ENCODE peak calls at places on chromosome 2, in eight cellular contexts. W is sigmoid colon; G is fibroblast of lung; V is esophagus squamous epithelium; I is pancreas; F is CD8-positive, alpha-beta T cell; B is tibial artery; D is Peyer's patch. H is an unnamed sample.

GRCh38 chr2:142938240-142938639 is 60.8 kb downstream of the KYNU start:
- DNase-seq in V (no peak), B (no peak), D (no peak), W (no peak), G (peak; percentile 9), I (no peak), F (no peak), H (no peak)

GRCh38 chr2:241122376-241123002 is 20.4 kb upstream of the MTERF4 start:
- DNase-seq in W (peak; percentile 41), B (peak; percentile 50), V (no peak), I (no peak), G (no peak), F (no peak), D (peak; percentile 28), H (no peak)

GRCh38 chr2:110106642-110107041 is 9.0 kb downstream of the MALL start:
- DNase-seq in V (no peak), B (no peak), W (no peak), D (no peak), G (peak; percentile 97), F (no peak), I (no peak), H (no peak)

GRCh38 chr2:122028371-122029102 is 273.1 kb downstream of the TSN start:
- DNase-seq in F (no peak), V (no peak), B (no peak), I (no peak), W (no peak), G (peak; percentile 8), D (no peak), H (no peak)

GRCh38 chr2:143503280-143503679 is 374.1 kb downstream of the ARHGAP15 start:
- DNase-seq in G (no peak), D (no peak), V (no peak), B (no peak), W (no peak), F (no peak), I (no peak), H (no peak)

GRCh38 chr2:105188343-105188742 is 53.2 kb upstream of the GPR45 start:
- DNase-seq in B (no peak), D (no peak), F (no peak), W (no peak), G (no peak), I (no peak), V (no peak), H (no peak)

GRCh38 chr2:3692375-3692774 is 11.0 kb upstream of the DCDC2C start:
- DNase-seq in I (no peak), B (no peak), W (no peak), F (no peak), D (no peak), G (peak; percentile 22), V (no peak), H (no peak)

GRCh38 chr2:74975016-74975415 is 16.6 kb downstream of the POLE4 start:
- DNase-seq in W (no peak), G (no peak), B (no peak), I (no peak), V (no peak), F (no peak), D (no peak), H (no peak)

GRCh38 chr2:79782540-79782939 is 269.7 kb downstream of the CTNNA2 start:
- DNase-seq in D (no peak), B (no peak), I (no peak), G (no peak), F (no peak), W (no peak), V (no peak), H (no peak)

GRCh38 chr2:167702227-167702626 is 545.2 kb downstream of the STK39 start:
- DNase-seq in I (no peak), W (no peak), G (no peak), B (no peak), V (no peak), D (no peak), F (no peak), H (no peak)

GRCh38 chr2:24493713-24494112 is 2.7 kb downstream of the NCOA1 start:
- DNase-seq in D (no peak), V (no peak), F (no peak), G (peak; percentile 35), B (no peak), I (no peak), W (no peak), H (no peak)

GRCh38 chr2:157087373-157088005 is 170.0 kb upstream of the GALNT5 start:
- DNase-seq in I (no peak), F (no peak), D (no peak), G (peak; percentile 81), W (no peak), B (peak; percentile 74), V (no peak), H (peak; percentile 25)

GRCh38 chr2:37389984-37390765 is 45.7 kb downstream of the QPCT start:
- DNase-seq in G (peak; percentile 62), F (peak; percentile 64), I (no peak), B (no peak), V (no peak), D (peak; percentile 72), W (no peak), H (peak; percentile 28)

GRCh38 chr2:227106845-227107759 is 56.9 kb downstream of the COL4A4 start:
- DNase-seq in B (no peak), G (peak; percentile 83), I (no peak), W (no peak), V (no peak), F (no peak), D (peak; percentile 63), H (no peak)

GRCh38 chr2:23327897-23328296 is 57.1 kb upstream of the KLHL29 start:
- DNase-seq in F (no peak), V (no peak), D (no peak), G (no peak), W (no peak), B (no peak), I (no peak), H (no peak)

GRCh38 chr2:23335550-23335949 is 49.4 kb upstream of the KLHL29 start:
- DNase-seq in V (no peak), G (no peak), B (no peak), I (no peak), F (no peak), W (no peak), D (no peak), H (no peak)

GRCh38 chr2:23326322-23326721 is 58.7 kb upstream of the KLHL29 start:
- DNase-seq in B (no peak), D (no peak), G (no peak), F (no peak), W (no peak), I (no peak), V (no peak), H (no peak)

GRCh38 chr2:23324281-23324680 is 60.7 kb upstream of the KLHL29 start:
- DNase-seq in W (no peak), V (no peak), B (no peak), G (no peak), I (no peak), F (no peak), D (no peak), H (no peak)

GRCh38 chr2:23330214-23330613 is 54.8 kb upstream of the KLHL29 start:
- DNase-seq in W (no peak), I (no peak), F (no peak), D (no peak), G (peak; percentile 21), V (no peak), B (no peak), H (no peak)
- TF ChIP-seq CTCF in W (no peak), I (no peak), F (no peak), D (no peak), G (no peak), V (no peak), B (no peak), H (no peak)

DNA sequence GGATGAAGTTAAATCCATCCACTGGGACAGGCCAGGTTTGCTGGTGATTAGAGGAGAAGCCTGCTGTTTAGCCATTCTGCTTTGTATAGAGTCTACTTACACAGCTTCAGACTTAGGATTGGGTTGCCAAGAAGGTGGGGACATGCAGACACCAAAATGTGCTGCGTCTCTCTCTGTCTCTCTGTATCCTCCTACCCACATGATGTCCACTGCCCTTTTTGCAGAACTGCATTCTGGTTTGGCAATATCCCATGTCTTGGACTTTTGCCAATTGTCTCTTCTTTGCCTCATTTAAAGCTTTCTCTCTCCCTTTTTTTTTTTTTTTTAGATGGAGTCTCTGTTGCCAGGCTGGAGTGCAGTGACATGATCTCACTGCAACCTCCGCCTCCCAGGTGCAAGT is 261.1 kb upstream of the FN1 start:
- DNase-seq in B (no peak), F (no peak), I (no peak), V (no peak), G (no peak), D (no peak), W (no peak), H (no peak)
- H3K4me1 ChIP-seq in B (peaks cover 24% of the 10 kb centered on the region), F (no peaks in the 10 kb centered on the region), I (no peaks in the 10 kb centered on the region), V (no peaks in the 10 kb centered on the region), G (peaks cover 32% of the 10 kb centered on the region), D (no peaks in the 10 kb centered on the region), W (peaks cover 44% of the 10 kb centered on the region), H (no peaks in the 10 kb centered on the region)

DNA sequence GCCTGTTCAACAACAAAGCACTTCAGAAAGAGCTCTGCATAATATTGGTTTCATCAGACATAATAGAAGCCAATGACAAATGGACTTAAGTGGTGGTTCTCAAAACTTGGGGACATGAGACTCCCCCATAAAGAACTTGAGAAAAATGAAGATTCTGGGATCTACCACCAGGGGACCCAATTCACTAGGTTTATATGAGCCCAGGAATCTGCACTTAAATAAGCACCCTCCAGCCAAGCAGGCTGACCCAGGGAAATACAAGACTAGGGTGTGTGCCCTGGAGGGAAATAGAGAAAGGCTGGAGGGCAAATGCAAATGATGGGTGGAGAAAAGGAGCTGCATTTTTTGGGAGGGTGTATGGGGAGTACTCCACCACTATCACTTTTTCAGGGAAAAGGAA is 52.5 kb downstream of the SATB2 start:
- DNase-seq in V (no peak), D (no peak), F (no peak), G (peak; percentile 38), I (no peak), W (no peak), B (no peak), H (no peak)
- TF ChIP-seq CTCF in V (no peak), D (no peak), F (no peak), G (peak; percentile 29), I (no peak), W (no peak), B (no peak), H (no peak)

GRCh38 chr2:86047575-86048382 is 57.9 kb downstream of the POLR1A start:
- DNase-seq in I (no peak), W (peak; percentile 48), F (peak; percentile 34), D (no peak), B (peak; percentile 48), V (no peak), G (no peak), H (no peak)

GRCh38 chr2:86048888-86049287 is 56.8 kb downstream of the POLR1A start:
- DNase-seq in W (peak; percentile 74), V (no peak), D (no peak), G (peak; percentile 34), I (peak; percentile 66), F (peak; percentile 21), B (no peak), H (no peak)

GRCh38 chr2:86046985-86047384 is 58.7 kb downstream of the POLR1A start:
- DNase-seq in G (no peak), D (no peak), W (peak; percentile 47), F (no peak), I (no peak), V (no peak), B (peak; percentile 12), H (no peak)

GRCh38 chr2:86049529-86049928 is 56.2 kb downstream of the POLR1A start:
- DNase-seq in W (no peak), I (no peak), F (peak; percentile 4), V (no peak), G (no peak), B (peak; percentile 19), D (no peak), H (no peak)

DNA sequence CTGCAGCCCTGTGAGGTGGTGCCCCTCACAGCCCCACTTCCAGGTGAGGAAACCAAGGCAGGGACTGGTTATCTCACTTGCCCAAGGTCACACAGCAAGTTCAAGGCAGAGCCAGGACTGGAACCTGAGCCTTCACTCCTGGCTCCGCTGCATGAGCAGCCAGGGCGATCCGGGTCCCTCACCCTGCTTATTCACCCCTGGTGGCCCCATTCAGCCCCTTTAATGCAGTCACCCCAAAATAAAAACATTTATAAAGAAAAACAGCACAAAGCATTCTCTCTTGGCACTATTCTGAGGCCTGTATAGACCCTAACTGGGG is 57.3 kb downstream of the POLR1A start:
- DNase-seq in F (peak; percentile 5), I (no peak), B (no peak), D (no peak), W (peak; percentile 41), G (no peak), V (no peak), H (no peak)
- H3K4me1 ChIP-seq in F (no peaks in the 10 kb centered on the region), I (peaks cover 15% of the 10 kb centered on the region), B (no peaks in the 10 kb centered on the region), D (no peaks in the 10 kb centered on the region), W (peaks cover 6% of the 10 kb centered on the region), G (no peaks in the 10 kb centered on the region), V (no peaks in the 10 kb centered on the region), H (no peaks in the 10 kb centered on the region)